ENCODE peak calls at places on chromosomes 13 and 19, in six cellular contexts. One of them, this sample, is unnamed.

GRCh38 chr13:54433511-54434206 is 1405.0 kb downstream of the OLFM4 start:
- DNase-seq in upper lobe of right lung: no peak
- DNase-seq in IMR-90: no peak
- DNase-seq in brain microvascular endothelial cell: no peak
- DNase-seq in fibroblast of lung: no peak
- DNase-seq in heart right ventricle: no peak
- DNase-seq in this sample: no peak

GRCh38 chr13:114222461-114222968 is 12.2 kb upstream of the CDC16 start:
- DNase-seq in heart right ventricle: peak; percentile 24
- DNase-seq in brain microvascular endothelial cell: peak; percentile 58
- DNase-seq in fibroblast of lung: peak; percentile 14
- DNase-seq in upper lobe of right lung: no peak
- DNase-seq in IMR-90: peak; percentile 48
- DNase-seq in this sample: no peak

GRCh38 chr13:89746554-89746953 is 1600.9 kb upstream of the MIR17HG start:
- DNase-seq in IMR-90: no peak
- DNase-seq in heart right ventricle: no peak
- DNase-seq in upper lobe of right lung: no peak
- DNase-seq in brain microvascular endothelial cell: no peak
- DNase-seq in fibroblast of lung: no peak
- DNase-seq in this sample: no peak

GRCh38 chr19:41416194-41416674 is 10.9 kb downstream of the B3GNT8 start:
- DNase-seq in brain microvascular endothelial cell: no peak
- DNase-seq in fibroblast of lung: no peak
- DNase-seq in upper lobe of right lung: peak; percentile 89
- DNase-seq in heart right ventricle: no peak
- DNase-seq in IMR-90: no peak
- DNase-seq in this sample: no peak

GRCh38 chr13:23695711-23696512 is 125.7 kb downstream of the TNFRSF19 start:
- DNase-seq in heart right ventricle: peak; percentile 51
- DNase-seq in brain microvascular endothelial cell: no peak
- DNase-seq in upper lobe of right lung: peak; percentile 73
- DNase-seq in fibroblast of lung: no peak
- DNase-seq in IMR-90: no peak
- DNase-seq in this sample: no peak

GRCh38 chr13:46516624-46517318 is 36.2 kb upstream of the LRCH1 start:
- DNase-seq in fibroblast of lung: no peak
- DNase-seq in IMR-90: no peak
- DNase-seq in brain microvascular endothelial cell: no peak
- DNase-seq in heart right ventricle: no peak
- DNase-seq in upper lobe of right lung: no peak
- DNase-seq in this sample: no peak

GRCh38 chr13:74557870-74558269 is 423.7 kb upstream of the KLF12 start:
- DNase-seq in heart right ventricle: no peak
- DNase-seq in IMR-90: no peak
- DNase-seq in upper lobe of right lung: no peak
- DNase-seq in fibroblast of lung: no peak
- DNase-seq in brain microvascular endothelial cell: no peak
- DNase-seq in this sample: no peak

GRCh38 chr13:48159436-48160225 is 64.7 kb upstream of the MED4 start:
- DNase-seq in fibroblast of lung: peak; percentile 53
- DNase-seq in IMR-90: no peak
- DNase-seq in upper lobe of right lung: no peak
- DNase-seq in brain microvascular endothelial cell: no peak
- DNase-seq in heart right ventricle: no peak
- DNase-seq in this sample: no peak

GRCh38 chr13:39588384-39588783 is 14.6 kb downstream of the LHFPL6 start:
- DNase-seq in brain microvascular endothelial cell: no peak
- DNase-seq in upper lobe of right lung: no peak
- DNase-seq in IMR-90: peak; percentile 54
- DNase-seq in fibroblast of lung: no peak
- DNase-seq in heart right ventricle: no peak
- DNase-seq in this sample: no peak

GRCh38 chr13:77184455-77184854 is 142.4 kb downstream of the MYCBP2 start:
- DNase-seq in brain microvascular endothelial cell: no peak
- DNase-seq in upper lobe of right lung: no peak
- DNase-seq in IMR-90: no peak
- DNase-seq in heart right ventricle: no peak
- DNase-seq in fibroblast of lung: no peak
- DNase-seq in this sample: no peak

GRCh38 chr13:76226941-76227340 is 590.8 kb downstream of the LMO7 start:
- DNase-seq in IMR-90: peak; percentile 88
- DNase-seq in fibroblast of lung: no peak
- DNase-seq in brain microvascular endothelial cell: no peak
- DNase-seq in heart right ventricle: no peak
- DNase-seq in upper lobe of right lung: no peak
- DNase-seq in this sample: no peak

GRCh38 chr13:44407379-44407778 is 33.8 kb downstream of the SERP2 start:
- DNase-seq in IMR-90: no peak
- DNase-seq in heart right ventricle: no peak
- DNase-seq in brain microvascular endothelial cell: no peak
- DNase-seq in upper lobe of right lung: no peak
- DNase-seq in fibroblast of lung: no peak
- DNase-seq in this sample: no peak

GRCh38 chr13:33139186-33139585 is 123.0 kb downstream of the KL start:
- DNase-seq in IMR-90: no peak
- DNase-seq in brain microvascular endothelial cell: no peak
- DNase-seq in upper lobe of right lung: no peak
- DNase-seq in fibroblast of lung: no peak
- DNase-seq in heart right ventricle: peak; percentile 26
- DNase-seq in this sample: peak; percentile 79

GRCh38 chr13:49855930-49856329 is 63.4 kb upstream of the KPNA3 start:
- DNase-seq in heart right ventricle: no peak
- DNase-seq in upper lobe of right lung: no peak
- DNase-seq in fibroblast of lung: no peak
- DNase-seq in IMR-90: no peak
- DNase-seq in brain microvascular endothelial cell: no peak
- DNase-seq in this sample: no peak

GRCh38 chr13:67620665-67621064 is 390.5 kb upstream of the PCDH9 start:
- DNase-seq in fibroblast of lung: peak; percentile 82
- DNase-seq in brain microvascular endothelial cell: no peak
- DNase-seq in heart right ventricle: no peak
- DNase-seq in IMR-90: peak; percentile 86
- DNase-seq in upper lobe of right lung: no peak
- DNase-seq in this sample: no peak

GRCh38 chr19:51740356-51740755 is 11.3 kb downstream of the FPR1 start:
- DNase-seq in IMR-90: no peak
- DNase-seq in upper lobe of right lung: no peak
- DNase-seq in brain microvascular endothelial cell: no peak
- DNase-seq in fibroblast of lung: no peak
- DNase-seq in heart right ventricle: no peak
- DNase-seq in this sample: no peak

GRCh38 chr19:50555033-50555432 is 13.2 kb downstream of the LRRC4B start:
- DNase-seq in upper lobe of right lung: no peak
- DNase-seq in fibroblast of lung: no peak
- DNase-seq in brain microvascular endothelial cell: no peak
- DNase-seq in IMR-90: no peak
- DNase-seq in heart right ventricle: no peak
- DNase-seq in this sample: no peak

GRCh38 chr13:113904411-113904810 is 40.5 kb upstream of the GAS6 start:
- DNase-seq in upper lobe of right lung: peak; percentile 66
- DNase-seq in heart right ventricle: peak; percentile 68
- DNase-seq in fibroblast of lung: no peak
- DNase-seq in IMR-90: peak; percentile 43
- DNase-seq in brain microvascular endothelial cell: no peak
- DNase-seq in this sample: no peak

GRCh38 chr19:5150902-5151741 is 182.2 kb downstream of the KDM4B start:
- DNase-seq in upper lobe of right lung: peak; percentile 54
- DNase-seq in IMR-90: no peak
- DNase-seq in brain microvascular endothelial cell: no peak
- DNase-seq in heart right ventricle: peak; percentile 8
- DNase-seq in fibroblast of lung: no peak
- DNase-seq in this sample: peak; percentile 61

GRCh38 chr19:45439569-45440258 is 16.0 kb upstream of the ERCC1 start:
- DNase-seq in fibroblast of lung: peak; percentile 74
- DNase-seq in heart right ventricle: peak; percentile 90
- DNase-seq in brain microvascular endothelial cell: peak; percentile 77
- DNase-seq in IMR-90: peak; percentile 72
- DNase-seq in upper lobe of right lung: peak; percentile 91
- DNase-seq in this sample: peak; percentile 95

GRCh38 chr13:33057019-33057785 is 41.0 kb downstream of the KL start:
- DNase-seq in fibroblast of lung: no peak
- DNase-seq in brain microvascular endothelial cell: peak; percentile 23
- DNase-seq in IMR-90: peak; percentile 6
- DNase-seq in heart right ventricle: no peak
- DNase-seq in upper lobe of right lung: no peak
- DNase-seq in this sample: no peak

GRCh38 chr13:73000027-73000674 is 58.7 kb upstream of the KLF5 start:
- DNase-seq in upper lobe of right lung: no peak
- DNase-seq in heart right ventricle: no peak
- DNase-seq in fibroblast of lung: peak; percentile 73
- DNase-seq in IMR-90: peak; percentile 19
- DNase-seq in brain microvascular endothelial cell: no peak
- DNase-seq in this sample: no peak

GRCh38 chr19:30227661-30228112 is 144.5 kb upstream of the ZNF536 start:
- DNase-seq in heart right ventricle: peak; percentile 67
- DNase-seq in IMR-90: peak; percentile 24
- DNase-seq in upper lobe of right lung: peak; percentile 78
- DNase-seq in fibroblast of lung: peak; percentile 59
- DNase-seq in brain microvascular endothelial cell: peak; percentile 25
- DNase-seq in this sample: peak; percentile 70
- H3K27me3 ChIP-seq in heart right ventricle: peaks cover 72% of the 10 kb centered on the region
- H3K27me3 ChIP-seq in IMR-90: peaks cover 62% of the 10 kb centered on the region
- H3K27me3 ChIP-seq in upper lobe of right lung: peaks cover 85% of the 10 kb centered on the region
- H3K27me3 ChIP-seq in fibroblast of lung: peaks cover 13% of the 10 kb centered on the region
- H3K27me3 ChIP-seq in brain microvascular endothelial cell: peaks cover 58% of the 10 kb centered on the region
- H3K27me3 ChIP-seq in this sample: peaks cover 58% of the 10 kb centered on the region

DNA sequence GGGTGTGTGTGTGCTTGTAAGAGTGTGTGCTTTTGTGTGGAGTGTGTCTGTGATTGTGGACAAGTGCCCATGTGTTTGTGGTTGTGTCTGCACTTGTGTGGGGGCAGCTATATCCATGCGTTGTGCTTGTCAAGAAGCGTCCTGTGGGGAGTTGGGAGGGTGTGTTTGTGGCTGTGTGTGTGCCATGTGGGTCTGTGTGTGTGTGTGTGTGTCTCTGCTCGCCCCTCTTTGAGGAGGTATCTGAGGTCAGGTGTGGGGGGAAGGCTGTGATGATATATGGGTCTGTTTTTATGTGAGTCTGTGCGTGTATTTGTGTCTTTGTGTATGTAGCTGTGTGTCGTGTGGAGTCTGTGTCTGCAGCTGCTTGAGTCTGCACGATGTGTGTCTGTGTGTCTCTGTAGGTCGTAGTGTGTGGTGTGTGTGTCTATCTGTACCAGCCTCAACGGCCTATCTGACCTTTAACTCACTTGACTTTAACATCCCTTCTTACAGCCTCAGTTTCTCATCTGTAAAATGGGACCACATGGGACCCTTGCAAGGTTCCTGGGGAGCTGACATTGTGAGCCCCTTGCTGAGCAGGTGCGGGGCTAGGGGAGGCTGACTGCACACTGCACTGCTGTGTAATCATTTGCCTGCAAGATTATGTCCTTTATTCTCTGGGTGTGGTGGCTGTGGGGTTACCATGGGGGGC is 4.0 kb upstream of the NFIC start:
- DNase-seq in upper lobe of right lung: no peak
- DNase-seq in IMR-90: no peak
- DNase-seq in heart right ventricle: no peak
- DNase-seq in brain microvascular endothelial cell: no peak
- DNase-seq in fibroblast of lung: no peak
- DNase-seq in this sample: no peak
- H3K27me3 ChIP-seq in upper lobe of right lung: no peaks in the 10 kb centered on the region
- H3K27me3 ChIP-seq in IMR-90: no peaks in the 10 kb centered on the region
- H3K27me3 ChIP-seq in heart right ventricle: no peaks in the 10 kb centered on the region
- H3K27me3 ChIP-seq in brain microvascular endothelial cell: no peaks in the 10 kb centered on the region
- H3K27me3 ChIP-seq in fibroblast of lung: no peaks in the 10 kb centered on the region
- H3K27me3 ChIP-seq in this sample: no peaks in the 10 kb centered on the region

GRCh38 chr13:30454991-30455390 is 10.7 kb downstream of the HMGB1 start:
- DNase-seq in fibroblast of lung: no peak
- DNase-seq in brain microvascular endothelial cell: no peak
- DNase-seq in heart right ventricle: no peak
- DNase-seq in upper lobe of right lung: no peak
- DNase-seq in IMR-90: no peak
- DNase-seq in this sample: no peak
- H3K27me3 ChIP-seq in fibroblast of lung: no peaks in the 10 kb centered on the region
- H3K27me3 ChIP-seq in brain microvascular endothelial cell: no peaks in the 10 kb centered on the region
- H3K27me3 ChIP-seq in heart right ventricle: no peaks in the 10 kb centered on the region
- H3K27me3 ChIP-seq in upper lobe of right lung: no peaks in the 10 kb centered on the region
- H3K27me3 ChIP-seq in IMR-90: no peaks in the 10 kb centered on the region
- H3K27me3 ChIP-seq in this sample: no peaks in the 10 kb centered on the region

GRCh38 chr19:53993448-53993847 is 2.0 kb downstream of the CACNG6 start:
- DNase-seq in fibroblast of lung: no peak
- DNase-seq in brain microvascular endothelial cell: no peak
- DNase-seq in heart right ventricle: no peak
- DNase-seq in IMR-90: no peak
- DNase-seq in upper lobe of right lung: no peak
- DNase-seq in this sample: no peak
- H3K27me3 ChIP-seq in fibroblast of lung: peaks cover 13% of the 10 kb centered on the region
- H3K27me3 ChIP-seq in brain microvascular endothelial cell: peaks cover 11% of the 10 kb centered on the region
- H3K27me3 ChIP-seq in heart right ventricle: peaks cover 78% of the 10 kb centered on the region
- H3K27me3 ChIP-seq in IMR-90: peaks cover 34% of the 10 kb centered on the region
- H3K27me3 ChIP-seq in upper lobe of right lung: peaks cover 27% of the 10 kb centered on the region
- H3K27me3 ChIP-seq in this sample: peaks cover 30% of the 10 kb centered on the region

GRCh38 chr13:112063309-112063626 is 3.7 kb upstream of the SOX1 start:
- DNase-seq in fibroblast of lung: no peak
- DNase-seq in heart right ventricle: no peak
- DNase-seq in IMR-90: no peak
- DNase-seq in upper lobe of right lung: no peak
- DNase-seq in brain microvascular endothelial cell: no peak
- DNase-seq in this sample: no peak
- H3K27me3 ChIP-seq in fibroblast of lung: peaks cover 42% of the 10 kb centered on the region
- H3K27me3 ChIP-seq in heart right ventricle: peaks cover 96% of the 10 kb centered on the region
- H3K27me3 ChIP-seq in IMR-90: peaks cover 74% of the 10 kb centered on the region
- H3K27me3 ChIP-seq in upper lobe of right lung: peaks cover 86% of the 10 kb centered on the region
- H3K27me3 ChIP-seq in brain microvascular endothelial cell: peaks cover 83% of the 10 kb centered on the region
- H3K27me3 ChIP-seq in this sample: peaks cover 99% of the 10 kb centered on the region

GRCh38 chr13:87677043-87677333 is 5.8 kb downstream of the SLITRK5 start:
- DNase-seq in upper lobe of right lung: no peak
- DNase-seq in brain microvascular endothelial cell: no peak
- DNase-seq in IMR-90: no peak
- DNase-seq in heart right ventricle: no peak
- DNase-seq in fibroblast of lung: no peak
- DNase-seq in this sample: no peak
- H3K27me3 ChIP-seq in upper lobe of right lung: peaks cover 54% of the 10 kb centered on the region
- H3K27me3 ChIP-seq in brain microvascular endothelial cell: peaks cover 26% of the 10 kb centered on the region
- H3K27me3 ChIP-seq in IMR-90: peaks cover 21% of the 10 kb centered on the region
- H3K27me3 ChIP-seq in heart right ventricle: peaks cover 63% of the 10 kb centered on the region
- H3K27me3 ChIP-seq in fibroblast of lung: peaks cover 10% of the 10 kb centered on the region
- H3K27me3 ChIP-seq in this sample: peaks cover 67% of the 10 kb centered on the region